ENCODE peak calls at places on chromosomes 1 and 21, in four cellular contexts. One of them, this sample, is unnamed.

GRCh38 chr1:214086945-214087344 is 99.2 kb downstream of the PROX1 start:
- DNase-seq in H1: no peak
- DNase-seq in HepG2: no peak
- DNase-seq in K562: no peak
- DNase-seq in this sample: peak; percentile 7

GRCh38 chr1:108686609-108687313 is 5.3 kb upstream of the PRPF38B start:
- DNase-seq in K562: no peak
- DNase-seq in HepG2: peak; percentile 35
- DNase-seq in H1: no peak
- DNase-seq in this sample: no peak

GRCh38 chr1:52920791-52921291 is 699 bp downstream of the ECHDC2 start:
- DNase-seq in HepG2: no peak
- DNase-seq in K562: no peak
- DNase-seq in H1: no peak
- DNase-seq in this sample: no peak

GRCh38 chr21:38503588-38503987 is 5.3 kb upstream of the ERG start:
- DNase-seq in HepG2: no peak
- DNase-seq in H1: no peak
- DNase-seq in K562: no peak
- DNase-seq in this sample: no peak

GRCh38 chr1:201360486-201360885 is 17.0 kb downstream of the TNNT2 start:
- DNase-seq in K562: no peak
- DNase-seq in H1: no peak
- DNase-seq in HepG2: no peak
- DNase-seq in this sample: no peak

GRCh38 chr1:205913451-205914204 is 29.6 kb downstream of the SLC26A9 start:
- DNase-seq in HepG2: no peak
- DNase-seq in K562: no peak
- DNase-seq in H1: no peak
- DNase-seq in this sample: no peak

GRCh38 chr21:42466700-42467612 is 29.1 kb downstream of the RSPH1 start:
- DNase-seq in HepG2: peak; percentile 6
- DNase-seq in K562: peak; percentile 76
- DNase-seq in H1: no peak
- DNase-seq in this sample: peak; percentile 19

GRCh38 chr1:76940586-76941335 is 73.5 kb downstream of the ST6GALNAC5 start:
- DNase-seq in H1: no peak
- DNase-seq in HepG2: no peak
- DNase-seq in K562: no peak
- DNase-seq in this sample: no peak

GRCh38 chr1:39757501-39757900 is 13.6 kb downstream of the OXCT2 start:
- DNase-seq in HepG2: no peak
- DNase-seq in H1: no peak
- DNase-seq in K562: no peak
- DNase-seq in this sample: no peak

GRCh38 chr1:240350910-240351331 is 259.2 kb downstream of the FMN2 start:
- DNase-seq in H1: no peak
- DNase-seq in K562: no peak
- DNase-seq in HepG2: no peak
- DNase-seq in this sample: peak; percentile 14

GRCh38 chr1:156813750-156814570 is 2.7 kb downstream of the SH2D2A start:
- DNase-seq in H1: peak; percentile 91
- DNase-seq in HepG2: peak; percentile 35
- DNase-seq in K562: peak; percentile 86
- DNase-seq in this sample: peak; percentile 73

GRCh38 chr1:169499807-169500206 is 14.1 kb upstream of the SLC19A2 start:
- DNase-seq in HepG2: no peak
- DNase-seq in H1: no peak
- DNase-seq in K562: no peak
- DNase-seq in this sample: no peak

GRCh38 chr1:226255380-226255779 is 31.9 kb downstream of the MIXL1 start:
- DNase-seq in HepG2: no peak
- DNase-seq in H1: no peak
- DNase-seq in K562: no peak
- DNase-seq in this sample: no peak

GRCh38 chr1:222583079-222583478 is 6.7 kb downstream of the TAF1A start:
- DNase-seq in H1: no peak
- DNase-seq in HepG2: no peak
- DNase-seq in K562: no peak
- DNase-seq in this sample: no peak

GRCh38 chr1:84632142-84632541 is 57.9 kb upstream of the CTBS start:
- DNase-seq in H1: no peak
- DNase-seq in HepG2: no peak
- DNase-seq in K562: no peak
- DNase-seq in this sample: no peak

GRCh38 chr1:18253093-18253492 is 145.5 kb downstream of the IGSF21 start:
- DNase-seq in HepG2: no peak
- DNase-seq in K562: no peak
- DNase-seq in H1: no peak
- DNase-seq in this sample: no peak

GRCh38 chr1:2777428-2778219 is 23.9 kb downstream of the TTC34 start:
- DNase-seq in H1: no peak
- DNase-seq in HepG2: no peak
- DNase-seq in K562: no peak
- DNase-seq in this sample: no peak

GRCh38 chr1:183223467-183223866 is 37.4 kb downstream of the LAMC2 start:
- DNase-seq in H1: no peak
- DNase-seq in HepG2: no peak
- DNase-seq in K562: no peak
- DNase-seq in this sample: no peak

GRCh38 chr1:49050041-49050440 is 273.4 kb upstream of the BEND5 start:
- DNase-seq in H1: no peak
- DNase-seq in HepG2: no peak
- DNase-seq in K562: no peak
- DNase-seq in this sample: no peak

GRCh38 chr1:34915521-34915920 is 13.9 kb downstream of the DLGAP3 start:
- DNase-seq in H1: no peak
- DNase-seq in K562: no peak
- DNase-seq in HepG2: no peak
- DNase-seq in this sample: no peak

GRCh38 chr1:222140206-222140605 is 398.3 kb upstream of the DUSP10 start:
- DNase-seq in HepG2: no peak
- DNase-seq in H1: no peak
- DNase-seq in K562: no peak
- DNase-seq in this sample: no peak

GRCh38 chr1:34787461-34788420 is 5.1 kb upstream of the GJA4 start:
- DNase-seq in K562: peak; percentile 63
- DNase-seq in H1: no peak
- DNase-seq in HepG2: peak; percentile 40
- DNase-seq in this sample: no peak

GRCh38 chr1:113918243-113918642 is 10.9 kb upstream of the HIPK1 start:
- DNase-seq in H1: no peak
- DNase-seq in K562: peak; percentile 51
- DNase-seq in HepG2: no peak
- DNase-seq in this sample: no peak

GRCh38 chr1:201895913-201896807 is 7.5 kb downstream of the SHISA4 start:
- DNase-seq in HepG2: peak; percentile 78
- DNase-seq in H1: peak; percentile 98
- DNase-seq in K562: peak; percentile 93
- DNase-seq in this sample: peak; percentile 88

GRCh38 chr1:196557797-196558196 is 50.4 kb downstream of the KCNT2 start:
- DNase-seq in H1: no peak
- DNase-seq in K562: no peak
- DNase-seq in HepG2: no peak
- DNase-seq in this sample: no peak

GRCh38 chr1:78210167-78210566 is 164.4 kb downstream of the GIPC2 start:
- DNase-seq in HepG2: no peak
- DNase-seq in K562: no peak
- DNase-seq in H1: no peak
- DNase-seq in this sample: no peak

GRCh38 chr1:210738256-210738655 is 395.7 kb downstream of the KCNH1 start:
- DNase-seq in HepG2: no peak
- DNase-seq in K562: no peak
- DNase-seq in H1: no peak
- DNase-seq in this sample: no peak

GRCh38 chr1:230333590-230334446 is 92.3 kb downstream of the PGBD5 start:
- DNase-seq in K562: no peak
- DNase-seq in HepG2: no peak
- DNase-seq in H1: no peak
- DNase-seq in this sample: no peak

GRCh38 chr1:212678456-212679410 is 20.9 kb downstream of the BATF3 start:
- DNase-seq in HepG2: no peak
- DNase-seq in K562: no peak
- DNase-seq in H1: no peak
- DNase-seq in this sample: no peak

GRCh38 chr1:151512801-151513625 is 1.8 kb downstream of the CGN start:
- DNase-seq in K562: no peak
- DNase-seq in H1: peak; percentile 78
- DNase-seq in HepG2: no peak
- DNase-seq in this sample: no peak

GRCh38 chr1:201876148-201876547 is 12.6 kb upstream of the SHISA4 start:
- DNase-seq in HepG2: no peak
- DNase-seq in K562: peak; percentile 27
- DNase-seq in H1: peak; percentile 42
- DNase-seq in this sample: no peak

GRCh38 chr1:242212401-242212800 is 213.5 kb upstream of the MAP1LC3C start:
- DNase-seq in K562: no peak
- DNase-seq in H1: peak; percentile 62
- DNase-seq in HepG2: no peak
- DNase-seq in this sample: no peak

GRCh38 chr1:17755120-17755519 is at the start of gene ACTL8:
- DNase-seq in H1: no peak
- DNase-seq in K562: peak; percentile 48
- DNase-seq in HepG2: no peak
- DNase-seq in this sample: no peak

GRCh38 chr1:179984942-179985341 is 30.3 kb downstream of the CEP350 start:
- DNase-seq in H1: no peak
- DNase-seq in HepG2: no peak
- DNase-seq in K562: no peak
- DNase-seq in this sample: no peak
- TF ChIP-seq RNF2 in H1: no peak
- TF ChIP-seq RNF2 in HepG2: no peak
- TF ChIP-seq RNF2 in K562: no peak
- TF ChIP-seq RNF2 in this sample: no peak

GRCh38 chr1:93324486-93325464 is 20.9 kb upstream of the DR1 start:
- DNase-seq in K562: no peak
- DNase-seq in HepG2: no peak
- DNase-seq in H1: no peak
- DNase-seq in this sample: peak; percentile 54
- TF ChIP-seq RNF2 in K562: no peak
- TF ChIP-seq RNF2 in HepG2: no peak
- TF ChIP-seq RNF2 in H1: no peak
- TF ChIP-seq RNF2 in this sample: no peak

GRCh38 chr1:54810144-54810942 is 9.2 kb upstream of the TTC22 start:
- DNase-seq in K562: peak; percentile 78
- DNase-seq in HepG2: peak; percentile 42
- DNase-seq in H1: peak; percentile 92
- DNase-seq in this sample: peak; percentile 71
- TF ChIP-seq RNF2 in K562: no peak
- TF ChIP-seq RNF2 in HepG2: no peak
- TF ChIP-seq RNF2 in H1: no peak
- TF ChIP-seq RNF2 in this sample: no peak

GRCh38 chr1:16614361-16615252 is 1.2 kb upstream of the NBPF1 start:
- DNase-seq in H1: peak; percentile 63
- DNase-seq in HepG2: no peak
- DNase-seq in K562: peak; percentile 56
- DNase-seq in this sample: no peak

GRCh38 chr1:16615253-16616252 is 2.2 kb upstream of the NBPF1 start:
- DNase-seq in HepG2: no peak
- DNase-seq in H1: peak; percentile 48
- DNase-seq in K562: peak; percentile 59
- DNase-seq in this sample: no peak

GRCh38 chr1:16608838-16609560 is 4.4 kb downstream of the NBPF1 start:
- DNase-seq in H1: peak; percentile 34
- DNase-seq in HepG2: no peak
- DNase-seq in K562: no peak
- DNase-seq in this sample: no peak

GRCh38 chr1:16613185-16614147 is at the start of gene NBPF1:
- DNase-seq in HepG2: peak; percentile 97
- DNase-seq in K562: peak; percentile 100
- DNase-seq in H1: peak; percentile 100
- DNase-seq in this sample: peak; percentile 100

GRCh38 chr1:16612332-16613172 is 812 bp downstream of the NBPF1 start:
- DNase-seq in HepG2: peak; percentile 54
- DNase-seq in K562: peak; percentile 76
- DNase-seq in H1: peak; percentile 95
- DNase-seq in this sample: peak; percentile 49
- TF ChIP-seq RNF2 in HepG2: no peak
- TF ChIP-seq RNF2 in K562: no peak
- TF ChIP-seq RNF2 in H1: peak; percentile 24
- TF ChIP-seq RNF2 in this sample: no peak

DNA sequence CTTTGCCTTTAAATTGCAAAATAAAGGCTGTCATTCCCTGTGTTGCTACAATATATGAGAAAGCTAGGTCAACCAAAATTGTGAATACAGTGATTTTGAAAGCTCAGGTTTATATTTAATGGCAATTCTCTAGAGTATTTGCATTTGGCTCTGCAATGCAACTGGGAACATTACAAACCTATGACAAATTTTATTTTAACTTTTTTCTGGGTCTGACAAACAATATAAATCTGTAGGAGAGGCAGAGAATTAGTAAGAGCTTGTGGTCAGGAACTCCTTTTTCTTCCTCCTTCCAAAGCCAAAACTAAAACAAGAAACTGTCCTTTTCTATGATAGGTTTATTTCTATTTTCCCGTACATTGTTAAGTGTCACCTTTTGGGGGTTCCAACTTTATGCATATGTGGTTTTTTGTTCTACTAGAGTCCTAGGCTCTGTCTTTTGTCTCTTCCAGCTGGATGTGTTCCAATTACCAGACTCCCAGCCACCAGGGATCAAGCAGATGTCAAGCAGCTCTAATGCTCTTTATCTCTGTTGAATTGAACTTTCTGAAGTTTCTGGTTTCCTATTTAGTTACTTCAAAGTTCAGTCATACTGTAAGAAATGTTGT is 106.9 kb downstream of the ASH1L start:
- DNase-seq in H1: no peak
- DNase-seq in HepG2: no peak
- DNase-seq in K562: no peak
- DNase-seq in this sample: no peak
- TF ChIP-seq RNF2 in H1: no peak
- TF ChIP-seq RNF2 in HepG2: no peak
- TF ChIP-seq RNF2 in K562: no peak
- TF ChIP-seq RNF2 in this sample: no peak

GRCh38 chr1:15192916-15193550 is 39.5 kb downstream of the TMEM51 start:
- DNase-seq in K562: no peak
- DNase-seq in HepG2: no peak
- DNase-seq in H1: no peak
- DNase-seq in this sample: no peak
- TF ChIP-seq RNF2 in K562: no peak
- TF ChIP-seq RNF2 in HepG2: no peak
- TF ChIP-seq RNF2 in H1: no peak
- TF ChIP-seq RNF2 in this sample: no peak

DNA sequence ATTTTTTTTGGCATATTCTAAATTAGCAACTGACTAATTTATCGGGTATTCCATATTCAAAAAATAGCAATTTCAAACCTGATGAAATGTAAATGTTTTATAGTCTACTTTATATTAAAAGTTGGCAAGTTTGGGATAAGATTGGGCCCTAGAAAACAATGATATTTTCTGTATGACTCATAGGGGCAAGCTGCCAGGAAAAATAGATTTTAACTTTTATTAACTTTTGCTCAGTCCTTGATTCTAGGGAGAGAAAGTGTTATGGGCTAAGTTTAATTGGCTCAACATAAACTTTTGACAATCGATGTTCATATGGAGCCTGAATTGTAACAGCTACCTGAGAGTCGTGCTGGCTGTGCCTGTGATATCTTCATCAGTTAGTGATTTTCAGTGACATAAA is 576.9 kb upstream of the B3GALT2 start:
- DNase-seq in H1: no peak
- DNase-seq in K562: no peak
- DNase-seq in HepG2: no peak
- DNase-seq in this sample: no peak
- TF ChIP-seq RNF2 in H1: no peak
- TF ChIP-seq RNF2 in K562: no peak
- TF ChIP-seq RNF2 in HepG2: no peak
- TF ChIP-seq RNF2 in this sample: no peak